ENCODE peak calls at places on chromosome 1, in seven cellular contexts. N is left cardiac atrium; Q is activated naive CD4-positive, alpha-beta T cell treated with Interleukin-2 at 50 U/mL for 16 hours; D is HEK293T; R is mammary epithelial cell; O is smooth muscle cell of the brain vasculature; E is esophagus muscularis mucosa. L is an unnamed sample.

GRCh38 chr1:181129771-181130606 is 41.5 kb downstream of the IER5 start:
- DNase-seq in E (no peak), Q (no peak), D (no peak), N (no peak), R (no peak), O (no peak), L (no peak)

GRCh38 chr1:30684881-30685795 is 38.2 kb downstream of the MATN1 start:
- DNase-seq in E (no peak), R (no peak), Q (peak), D (no peak), N (peak), O (no peak), L (no peak)

GRCh38 chr1:160293020-160293968 is 8.4 kb upstream of the PEX19 start:
- DNase-seq in E (no peak), N (no peak), O (no peak), R (no peak), Q (no peak), D (no peak), L (no peak)

GRCh38 chr1:99643021-99643779 is 2.7 kb upstream of the PALMD start:
- DNase-seq in Q (no peak), R (peak), D (no peak), E (no peak), O (no peak), N (no peak), L (peak)

GRCh38 chr1:200874694-200875093 is 1.9 kb downstream of the GPR25 start:
- DNase-seq in Q (no peak), O (no peak), R (no peak), D (no peak), E (peak), N (no peak), L (no peak)

GRCh38 chr1:186499571-186499970 is 38.7 kb upstream of the PDC start:
- DNase-seq in D (no peak), N (no peak), E (no peak), Q (no peak), O (no peak), R (no peak), L (no peak)

GRCh38 chr1:111274653-111275052 is 16.0 kb upstream of the CHIA start:
- DNase-seq in R (peak), E (no peak), N (no peak), D (no peak), O (no peak), Q (peak), L (no peak)

GRCh38 chr1:1947493-1947892 is 28.4 kb upstream of the TMEM52 start:
- DNase-seq in N (no peak), Q (no peak), E (no peak), D (no peak), R (no peak), O (no peak), L (no peak)

GRCh38 chr1:157377216-157377821 is 175.0 kb downstream of the FCRL5 start:
- DNase-seq in D (peak), N (no peak), O (no peak), R (peak), E (no peak), Q (no peak), L (peak)